ENCODE peak calls at places on chromosomes 16 and 17, in five cellular contexts. V is right atrium auricular region, I is tibial artery, X is tibial nerve, M is GM23338. B is an unnamed sample. For H3K27me3, the result is how much of the 10 kb centered on the place peaks cover.

GRCh38 chr16:89136931-89137330 is 34.6 kb upstream of the CDH15 start:
- DNase-seq in V (no peak), I (peak), X (no peak), M (no peak), B (no peak)

GRCh38 chr16:70151391-70151790 is 22.2 kb upstream of the CLEC18C start:
- DNase-seq in V (no peak), M (no peak), X (no peak), I (no peak), B (no peak)

GRCh38 chr17:75649687-75650086 is 16.5 kb downstream of the SMIM5 start:
- DNase-seq in I (no peak), X (no peak), M (no peak), V (no peak), B (no peak)

GRCh38 chr16:79212114-79212791 is 388.3 kb downstream of the MAF start:
- DNase-seq in I (no peak), X (no peak), M (peak), V (no peak), B (no peak)

GRCh38 chr16:30488764-30489595 is 16.4 kb downstream of the ITGAL start:
- DNase-seq in V (no peak), M (peak), X (no peak), I (no peak), B (no peak)

GRCh38 chr17:65850486-65850885 is 289.0 kb upstream of the AXIN2 start:
- DNase-seq in X (no peak), V (no peak), I (no peak), M (no peak), B (no peak)

GRCh38 chr17:63436523-63437110 is 9.5 kb downstream of the CYB561 start:
- DNase-seq in M (peak), X (no peak), V (no peak), I (no peak), B (no peak)

GRCh38 chr17:65459667-65460415 is 101.6 kb downstream of the AXIN2 start:
- DNase-seq in M (peak), X (no peak), I (no peak), V (no peak), B (no peak)

GRCh38 chr17:28350271-28350670 is 7.1 kb downstream of the POLDIP2 start:
- DNase-seq in X (no peak), M (no peak), I (no peak), V (no peak), B (no peak)

DNA sequence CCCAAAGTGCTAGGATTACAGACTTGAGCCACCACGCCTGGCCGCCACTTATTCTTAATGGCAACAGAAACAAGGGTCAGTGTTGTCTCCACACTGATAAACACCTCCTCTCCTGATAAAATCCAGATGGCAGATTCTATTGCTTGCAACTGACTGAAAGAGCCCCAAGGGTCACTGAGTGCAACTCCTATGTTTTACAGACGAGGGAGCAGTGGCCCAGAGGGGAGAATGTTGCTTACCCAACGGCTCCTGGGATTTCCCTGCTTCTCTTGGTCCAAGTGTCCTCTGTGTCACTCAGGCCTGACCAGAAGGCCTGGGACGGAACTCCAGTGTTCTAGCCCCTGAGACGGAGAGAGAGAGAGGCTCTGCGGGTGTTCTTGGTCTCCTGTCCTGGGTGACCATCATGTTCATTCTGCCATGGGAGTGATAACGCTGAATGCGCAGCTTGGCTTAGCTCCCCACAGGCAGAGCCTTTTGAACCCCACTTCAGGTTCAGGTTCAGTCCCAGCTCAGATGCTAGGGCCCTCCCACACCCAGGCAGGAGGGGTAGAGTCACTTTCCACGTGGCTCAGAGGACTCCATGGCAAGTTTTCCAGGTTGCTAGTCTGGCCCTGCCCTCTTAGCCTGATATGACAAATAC is 77.3 kb upstream of the NLRP1 start:
- DNase-seq in V (no peak), M (peak), I (peak), X (no peak), B (no peak)
- TF ChIP-seq CTCF in V (no peak), M (peak), I (no peak), X (no peak), B (no peak)

GRCh38 chr17:55720917-55721836 is 1.5 kb downstream of the TMEM100 start:
- DNase-seq in M (no peak), X (no peak), V (no peak), I (no peak), B (no peak)
- H3K4me3 ChIP-seq in M (no peak), X (peak), V (peak), I (no peak), B (no peak)

DNA sequence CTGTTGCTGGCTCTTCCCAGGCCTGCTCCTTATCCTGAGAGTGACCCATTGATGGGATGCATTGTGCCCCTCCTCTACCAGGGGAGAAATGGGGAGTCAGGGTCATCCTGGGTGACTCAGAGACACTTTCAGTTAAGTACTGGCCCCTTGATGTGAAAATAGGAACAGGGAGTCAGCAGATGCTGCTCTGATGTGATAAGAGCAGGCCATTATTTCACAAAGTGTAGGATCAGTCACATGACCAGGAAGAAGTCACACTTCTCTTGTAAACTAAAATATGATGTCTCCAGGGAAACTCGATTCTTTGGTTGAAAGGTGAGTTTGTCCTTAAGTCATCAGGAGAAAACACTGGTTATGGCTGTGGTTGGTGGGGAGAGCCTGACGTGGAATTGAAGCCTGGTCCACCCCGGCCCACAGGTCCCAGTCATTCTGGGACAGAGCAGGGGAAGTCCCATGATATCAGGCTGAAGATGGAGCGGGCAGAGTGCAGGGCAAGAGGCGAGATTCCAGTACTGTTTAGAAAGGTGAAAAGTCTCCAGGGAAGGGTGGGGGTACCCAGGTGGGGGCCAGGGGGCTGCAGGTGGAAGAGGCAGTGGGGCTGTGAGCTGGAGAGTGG is 88.6 kb upstream of the NLRP1 start:
- DNase-seq in X (no peak), I (no peak), V (no peak), M (no peak), B (no peak)
- H3K27me3 ChIP-seq in X (under half), I (under half), V (under half), M (under half), B (under half)

GRCh38 chr17:19364699-19365498 is 2.4 kb upstream of the B9D1 start:
- DNase-seq in V (no peak), I (no peak), M (no peak), X (no peak), B (no peak)
- TF ChIP-seq CTCF in V (no peak), I (no peak), M (no peak), X (no peak), B (no peak)

DNA sequence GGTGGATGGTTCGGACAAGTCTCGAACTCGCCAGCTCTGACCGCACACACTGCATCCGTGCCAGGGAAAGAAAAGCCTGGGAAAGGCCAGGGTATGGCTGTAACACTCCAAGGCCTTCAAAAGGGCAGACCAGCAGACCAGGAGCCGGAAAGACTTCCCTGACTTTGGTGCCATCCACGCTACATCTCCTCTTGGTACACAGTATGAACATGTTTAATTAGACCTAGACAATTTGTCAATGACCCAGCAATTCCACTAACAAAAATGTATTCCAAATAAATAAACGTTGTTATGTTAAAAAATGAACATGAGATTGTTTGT is 637 bp upstream of the HDAC5 start:
- DNase-seq in X (no peak), V (no peak), I (no peak), M (no peak), B (no peak)
- H3K4me3 ChIP-seq in X (peak), V (peak), I (peak), M (peak), B (peak)

B was measured in BJ.